ENCODE peak calls at places on chromosomes 16 and 17, in ten cellular contexts. One of them, this sample, is unnamed.

GRCh38 chr16:54577566-54578180 is 291.1 kb upstream of the IRX3 start:
- DNase-seq in IMR-90: no peak
- DNase-seq in HCT116: no peak
- DNase-seq in trophoblast cell: no peak
- DNase-seq in neural progenitor cell: peak
- DNase-seq in neuronal stem cell: no peak
- DNase-seq in fibroblast of lung: no peak
- DNase-seq in kidney: no peak
- DNase-seq in H9: peak
- DNase-seq in mammary epithelial cell: no peak
- DNase-seq in this sample: no peak

GRCh38 chr16:30715777-30716445 is 16.9 kb downstream of the SRCAP start:
- DNase-seq in trophoblast cell: peak
- DNase-seq in IMR-90: peak
- DNase-seq in neural progenitor cell: no peak
- DNase-seq in HCT116: no peak
- DNase-seq in neuronal stem cell: no peak
- DNase-seq in kidney: peak
- DNase-seq in mammary epithelial cell: peak
- DNase-seq in H9: no peak
- DNase-seq in fibroblast of lung: peak
- DNase-seq in this sample: no peak

GRCh38 chr17:17937450-17937849 is 34.8 kb downstream of the TOM1L2 start:
- DNase-seq in HCT116: no peak
- DNase-seq in neural progenitor cell: no peak
- DNase-seq in mammary epithelial cell: no peak
- DNase-seq in H9: no peak
- DNase-seq in fibroblast of lung: peak
- DNase-seq in trophoblast cell: peak
- DNase-seq in IMR-90: peak
- DNase-seq in kidney: no peak
- DNase-seq in neuronal stem cell: no peak
- DNase-seq in this sample: no peak

GRCh38 chr17:882827-883585 is 96.6 kb downstream of the NXN start:
- DNase-seq in IMR-90: peak
- DNase-seq in HCT116: no peak
- DNase-seq in neuronal stem cell: peak
- DNase-seq in mammary epithelial cell: peak
- DNase-seq in fibroblast of lung: peak
- DNase-seq in H9: peak
- DNase-seq in kidney: peak
- DNase-seq in neural progenitor cell: peak
- DNase-seq in trophoblast cell: no peak
- DNase-seq in this sample: no peak

GRCh38 chr16:81315271-81316175 is 761 bp downstream of the GAN start:
- DNase-seq in kidney: peak
- DNase-seq in neural progenitor cell: peak
- DNase-seq in mammary epithelial cell: peak
- DNase-seq in HCT116: no peak
- DNase-seq in fibroblast of lung: peak
- DNase-seq in H9: no peak
- DNase-seq in IMR-90: peak
- DNase-seq in neuronal stem cell: peak
- DNase-seq in trophoblast cell: peak
- DNase-seq in this sample: no peak

GRCh38 chr16:70663524-70664324 is 17.4 kb downstream of the IL34 start:
- DNase-seq in HCT116: no peak
- DNase-seq in mammary epithelial cell: no peak
- DNase-seq in IMR-90: no peak
- DNase-seq in H9: peak
- DNase-seq in neuronal stem cell: no peak
- DNase-seq in neural progenitor cell: no peak
- DNase-seq in fibroblast of lung: no peak
- DNase-seq in trophoblast cell: no peak
- DNase-seq in kidney: peak
- DNase-seq in this sample: no peak

GRCh38 chr17:19354123-19354522 is 8.4 kb downstream of the B9D1 start:
- DNase-seq in fibroblast of lung: peak
- DNase-seq in trophoblast cell: no peak
- DNase-seq in kidney: no peak
- DNase-seq in HCT116: peak
- DNase-seq in neural progenitor cell: no peak
- DNase-seq in mammary epithelial cell: peak
- DNase-seq in neuronal stem cell: no peak
- DNase-seq in IMR-90: peak
- DNase-seq in H9: no peak
- DNase-seq in this sample: no peak

GRCh38 chr16:30565526-30565925 is 6.0 kb downstream of the ZNF688 start:
- DNase-seq in IMR-90: no peak
- DNase-seq in HCT116: no peak
- DNase-seq in fibroblast of lung: no peak
- DNase-seq in kidney: no peak
- DNase-seq in neural progenitor cell: no peak
- DNase-seq in trophoblast cell: no peak
- DNase-seq in H9: no peak
- DNase-seq in neuronal stem cell: no peak
- DNase-seq in mammary epithelial cell: no peak
- DNase-seq in this sample: no peak

DNA sequence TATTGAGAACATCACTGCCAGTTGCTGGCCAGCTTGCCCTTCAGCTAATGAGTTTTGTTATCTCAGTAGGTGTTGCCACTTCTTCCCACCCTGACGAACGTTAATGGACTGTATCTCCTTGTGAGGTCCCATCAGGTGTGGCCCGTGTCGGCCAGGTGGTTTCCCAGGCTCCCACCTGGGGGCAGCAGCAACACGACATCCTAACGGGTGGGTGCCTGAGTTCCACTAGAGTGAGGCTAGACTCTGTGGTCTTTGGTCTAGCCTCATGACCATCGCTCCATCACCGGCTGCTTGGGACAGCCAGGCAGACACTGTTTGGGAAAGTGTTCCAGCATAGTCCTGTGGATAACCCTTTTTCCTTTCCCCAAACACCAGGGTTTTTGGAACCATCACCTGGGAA is 45.6 kb upstream of the LCMT1 start:
- DNase-seq in neuronal stem cell: no peak
- DNase-seq in HCT116: no peak
- DNase-seq in mammary epithelial cell: no peak
- DNase-seq in H9: peak
- DNase-seq in IMR-90: no peak
- DNase-seq in trophoblast cell: no peak
- DNase-seq in kidney: no peak
- DNase-seq in fibroblast of lung: no peak
- DNase-seq in neural progenitor cell: no peak
- DNase-seq in this sample: no peak
- H3K9ac ChIP-seq in neuronal stem cell: no peak
- H3K9ac ChIP-seq in HCT116: no peak
- H3K9ac ChIP-seq in mammary epithelial cell: no peak
- H3K9ac ChIP-seq in H9: no peak
- H3K9ac ChIP-seq in IMR-90: no peak
- H3K9ac ChIP-seq in trophoblast cell: no peak
- H3K9ac ChIP-seq in kidney: peak
- H3K9ac ChIP-seq in fibroblast of lung: no peak
- H3K9ac ChIP-seq in neural progenitor cell: no peak
- H3K9ac ChIP-seq in this sample: no peak

DNA sequence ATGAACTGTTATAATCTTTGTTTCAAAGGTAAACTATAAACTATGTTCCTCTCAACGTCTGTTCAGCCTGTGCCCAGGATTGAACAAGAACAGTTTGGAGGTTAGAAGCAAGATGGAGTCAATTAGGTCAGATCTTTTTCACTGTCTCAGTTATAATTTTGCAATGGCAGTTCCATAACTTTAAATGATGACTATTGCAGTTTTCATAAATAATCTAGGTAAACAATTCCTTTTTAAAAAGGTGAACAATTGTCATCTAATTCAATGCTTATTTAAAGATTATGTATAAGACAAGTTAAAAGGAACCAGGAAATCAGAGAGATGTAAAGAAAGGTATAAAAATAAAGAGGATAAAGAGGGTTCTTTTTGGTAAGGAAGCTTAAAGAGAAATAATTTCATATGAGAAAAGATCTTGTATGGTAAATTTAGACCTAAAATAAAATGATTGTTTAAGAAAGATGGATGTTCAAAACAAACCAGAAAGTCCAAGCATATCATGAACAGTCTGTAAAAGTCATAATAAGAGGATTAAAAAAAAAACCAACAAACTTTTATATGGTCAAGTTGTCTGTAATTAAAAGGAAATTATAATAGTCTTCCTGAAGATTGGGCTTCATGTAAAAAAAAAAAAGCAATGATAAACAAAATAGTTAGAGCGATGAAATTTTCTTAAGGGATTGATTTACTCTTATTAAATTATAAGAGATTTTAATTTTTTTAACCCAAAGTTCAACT is 6.1 kb downstream of the KRTAP4-9 start:
- DNase-seq in mammary epithelial cell: no peak
- DNase-seq in HCT116: no peak
- DNase-seq in trophoblast cell: no peak
- DNase-seq in H9: no peak
- DNase-seq in neuronal stem cell: no peak
- DNase-seq in kidney: no peak
- DNase-seq in IMR-90: no peak
- DNase-seq in neural progenitor cell: no peak
- DNase-seq in fibroblast of lung: no peak
- DNase-seq in this sample: no peak
- H3K9ac ChIP-seq in mammary epithelial cell: no peak
- H3K9ac ChIP-seq in HCT116: no peak
- H3K9ac ChIP-seq in trophoblast cell: no peak
- H3K9ac ChIP-seq in H9: no peak
- H3K9ac ChIP-seq in neuronal stem cell: no peak
- H3K9ac ChIP-seq in kidney: no peak
- H3K9ac ChIP-seq in IMR-90: no peak
- H3K9ac ChIP-seq in neural progenitor cell: no peak
- H3K9ac ChIP-seq in fibroblast of lung: no peak
- H3K9ac ChIP-seq in this sample: no peak

DNA sequence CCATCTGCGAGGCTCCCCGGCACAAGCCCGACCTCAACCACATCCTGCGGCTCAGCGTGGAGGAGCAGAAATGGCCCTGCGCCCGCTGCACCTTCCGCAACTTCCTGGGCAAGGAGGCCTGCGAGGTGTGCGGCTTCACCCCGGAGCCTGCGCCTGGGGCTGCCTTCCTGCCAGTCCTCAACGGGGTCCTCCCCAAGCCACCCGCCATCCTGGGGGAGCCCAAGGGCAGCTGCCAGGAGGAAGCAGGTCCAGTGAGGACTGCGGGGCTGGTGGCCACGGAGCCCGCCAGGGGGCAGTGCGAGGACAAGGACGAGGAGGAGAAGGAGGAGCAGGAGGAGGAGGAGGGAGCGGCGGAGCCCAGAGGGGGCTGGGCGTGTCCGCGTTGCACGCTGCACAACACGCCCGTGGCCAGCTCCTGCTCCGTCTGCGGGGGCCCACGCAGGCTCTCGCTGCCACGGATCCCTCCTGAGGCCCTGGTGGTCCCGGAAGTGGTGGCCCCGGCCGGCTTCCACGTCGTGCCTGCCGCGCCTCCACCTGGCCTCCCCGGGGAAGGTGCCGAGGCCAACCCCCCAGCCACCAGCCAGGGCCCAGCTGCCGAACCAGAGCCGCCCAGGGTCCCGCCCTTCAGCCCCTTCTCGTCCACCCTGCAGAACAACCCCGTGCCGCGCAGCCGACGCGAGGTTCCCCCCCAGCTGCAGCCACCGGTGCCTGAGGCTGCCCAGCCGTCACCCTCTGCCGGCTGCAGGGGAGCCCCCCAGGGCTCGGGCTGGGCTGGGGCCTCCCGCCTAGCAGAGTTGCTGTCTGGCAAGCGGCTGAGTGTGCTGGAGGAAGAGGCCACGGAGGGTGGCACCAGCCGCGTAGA is 13.1 kb upstream of the PRR35 start:
- DNase-seq in kidney: peak
- DNase-seq in HCT116: no peak
- DNase-seq in mammary epithelial cell: peak
- DNase-seq in neuronal stem cell: no peak
- DNase-seq in IMR-90: peak
- DNase-seq in H9: peak
- DNase-seq in fibroblast of lung: peak
- DNase-seq in neural progenitor cell: peak
- DNase-seq in trophoblast cell: peak
- DNase-seq in this sample: no peak
- H3K9ac ChIP-seq in kidney: no peak
- H3K9ac ChIP-seq in HCT116: no peak
- H3K9ac ChIP-seq in mammary epithelial cell: no peak
- H3K9ac ChIP-seq in neuronal stem cell: peak
- H3K9ac ChIP-seq in IMR-90: no peak
- H3K9ac ChIP-seq in H9: no peak
- H3K9ac ChIP-seq in fibroblast of lung: no peak
- H3K9ac ChIP-seq in neural progenitor cell: no peak
- H3K9ac ChIP-seq in trophoblast cell: no peak
- H3K9ac ChIP-seq in this sample: no peak

GRCh38 chr16:67719778-67720144 is 645 bp upstream of the GFOD2 start:
- DNase-seq in fibroblast of lung: peak
- DNase-seq in HCT116: no peak
- DNase-seq in kidney: no peak
- DNase-seq in neuronal stem cell: peak
- DNase-seq in H9: no peak
- DNase-seq in trophoblast cell: peak
- DNase-seq in neural progenitor cell: peak
- DNase-seq in IMR-90: peak
- DNase-seq in mammary epithelial cell: peak
- DNase-seq in this sample: no peak

GRCh38 chr16:67718668-67719047 is 458 bp downstream of the GFOD2 start:
- DNase-seq in IMR-90: no peak
- DNase-seq in neural progenitor cell: no peak
- DNase-seq in mammary epithelial cell: peak
- DNase-seq in fibroblast of lung: no peak
- DNase-seq in kidney: no peak
- DNase-seq in H9: no peak
- DNase-seq in neuronal stem cell: no peak
- DNase-seq in HCT116: no peak
- DNase-seq in trophoblast cell: no peak
- DNase-seq in this sample: no peak

GRCh38 chr16:67719048-67719777 is at the start of gene GFOD2:
- DNase-seq in mammary epithelial cell: peak
- DNase-seq in fibroblast of lung: peak
- DNase-seq in HCT116: peak
- DNase-seq in trophoblast cell: peak
- DNase-seq in IMR-90: peak
- DNase-seq in neuronal stem cell: peak
- DNase-seq in H9: peak
- DNase-seq in kidney: peak
- DNase-seq in neural progenitor cell: peak
- DNase-seq in this sample: peak

GRCh38 chr16:67723151-67723915 is 4.2 kb upstream of the GFOD2 start:
- DNase-seq in mammary epithelial cell: peak
- DNase-seq in fibroblast of lung: peak
- DNase-seq in HCT116: no peak
- DNase-seq in IMR-90: peak
- DNase-seq in H9: no peak
- DNase-seq in kidney: no peak
- DNase-seq in neural progenitor cell: no peak
- DNase-seq in trophoblast cell: peak
- DNase-seq in neuronal stem cell: no peak
- DNase-seq in this sample: no peak

DNA sequence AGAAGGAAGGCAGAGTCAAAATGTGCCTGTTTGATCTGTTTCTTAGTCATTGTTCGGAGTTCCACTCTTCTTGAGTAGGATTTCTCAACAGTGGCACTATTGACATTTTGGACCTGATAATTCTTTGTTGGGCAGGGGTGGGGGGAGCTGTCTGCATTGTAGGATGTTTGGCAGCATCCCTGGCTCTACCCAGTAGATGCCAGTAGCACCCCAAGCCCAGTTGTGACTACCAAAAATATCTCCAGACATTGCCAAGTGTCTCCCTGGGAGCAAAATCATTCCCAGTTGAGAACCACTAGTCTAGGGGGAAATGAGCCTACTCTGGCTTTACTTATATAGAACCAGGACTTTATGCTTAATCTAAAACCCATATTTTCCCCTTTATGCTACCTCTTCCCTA is 1.1 kb upstream of the GFOD2 start:
- DNase-seq in H9: no peak
- DNase-seq in trophoblast cell: no peak
- DNase-seq in neuronal stem cell: no peak
- DNase-seq in kidney: no peak
- DNase-seq in fibroblast of lung: no peak
- DNase-seq in IMR-90: no peak
- DNase-seq in HCT116: no peak
- DNase-seq in mammary epithelial cell: no peak
- DNase-seq in neural progenitor cell: peak
- DNase-seq in this sample: no peak
- H3K9ac ChIP-seq in H9: no peak
- H3K9ac ChIP-seq in trophoblast cell: no peak
- H3K9ac ChIP-seq in neuronal stem cell: no peak
- H3K9ac ChIP-seq in kidney: no peak
- H3K9ac ChIP-seq in fibroblast of lung: no peak
- H3K9ac ChIP-seq in IMR-90: peak
- H3K9ac ChIP-seq in HCT116: peak
- H3K9ac ChIP-seq in mammary epithelial cell: no peak
- H3K9ac ChIP-seq in neural progenitor cell: peak
- H3K9ac ChIP-seq in this sample: peak